ENCODE peak calls at places on chromosomes 11 and 22, in four cellular contexts. K is stomach, P is HepG2, Z is A549. F is an unnamed sample.

GRCh38 chr11:101915811-101916291 is 471 bp downstream of the ANGPTL5 start:
- DNase-seq in P (no peak), K (no peak), Z (peak), F (no peak)

GRCh38 chr22:36419177-36419911 is 31.6 kb upstream of the MYH9 start:
- DNase-seq in P (peak), Z (no peak), K (no peak), F (peak)

GRCh38 chr11:62604460-62605130 is 2.9 kb upstream of the MTA2 start:
- DNase-seq in K (no peak), Z (no peak), P (peak), F (no peak)

GRCh38 chr11:58057481-58057880 is 26.7 kb downstream of the OR6Q1 start:
- DNase-seq in K (no peak), P (no peak), Z (no peak), F (no peak)

GRCh38 chr11:400241-400729 is 6.3 kb downstream of the PKP3 start:
- DNase-seq in P (no peak), K (no peak), Z (no peak), F (no peak)

GRCh38 chr11:60929774-60930173 is 5.5 kb downstream of the TMEM132A start:
- DNase-seq in P (no peak), Z (no peak), K (no peak), F (no peak)

GRCh38 chr11:120068114-120068573 is 69.8 kb downstream of the TRIM29 start:
- DNase-seq in Z (no peak), K (no peak), P (no peak), F (no peak)

GRCh38 chr22:32868928-32869327 is 67.4 kb downstream of the TIMP3 start:
- DNase-seq in K (no peak), P (no peak), Z (no peak), F (no peak)

DNA sequence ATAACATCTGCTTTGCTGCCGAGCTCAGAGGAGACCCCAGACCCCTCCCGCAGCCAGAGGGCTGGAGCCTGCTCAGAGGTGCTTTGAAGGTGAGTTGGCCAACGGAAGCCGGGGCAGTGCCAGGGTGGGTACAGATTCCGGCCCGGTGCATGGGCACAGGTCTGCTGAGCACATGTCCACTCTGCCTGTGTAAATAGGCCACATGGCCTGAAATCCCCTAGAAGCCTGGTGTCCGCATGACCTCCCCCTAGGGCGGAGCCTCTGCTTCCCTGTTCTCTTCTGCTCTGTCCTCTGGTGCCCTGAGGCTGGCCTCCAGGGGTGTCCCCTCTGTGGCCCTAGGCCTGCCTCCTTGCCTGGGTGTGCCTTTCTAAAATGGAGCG is 19.6 kb upstream of the TXNRD2 start:
- DNase-seq in K (no peak), Z (no peak), P (no peak), F (no peak)
- TF ChIP-seq POLR2A in K (no peak), Z (no peak), P (peak), F (no peak)

GRCh38 chr11:28139848-28140415 is 31.7 kb downstream of the METTL15 start:
- DNase-seq in Z (no peak), K (no peak), P (no peak), F (no peak)

GRCh38 chr11:28146123-28146751 is 38.0 kb downstream of the METTL15 start:
- DNase-seq in Z (peak), K (no peak), P (peak), F (no peak)

GRCh38 chr11:28142724-28143123 is 34.5 kb downstream of the METTL15 start:
- DNase-seq in K (no peak), P (no peak), Z (no peak), F (no peak)

GRCh38 chr11:28140689-28141455 is 32.7 kb downstream of the METTL15 start:
- DNase-seq in K (no peak), Z (no peak), P (no peak), F (no peak)

GRCh38 chr11:28144808-28145207 is 36.6 kb downstream of the METTL15 start:
- DNase-seq in P (no peak), K (no peak), Z (no peak), F (no peak)
- TF ChIP-seq EP300 in P (no peak), K (no peak), Z (no peak), F (no peak)

DNA sequence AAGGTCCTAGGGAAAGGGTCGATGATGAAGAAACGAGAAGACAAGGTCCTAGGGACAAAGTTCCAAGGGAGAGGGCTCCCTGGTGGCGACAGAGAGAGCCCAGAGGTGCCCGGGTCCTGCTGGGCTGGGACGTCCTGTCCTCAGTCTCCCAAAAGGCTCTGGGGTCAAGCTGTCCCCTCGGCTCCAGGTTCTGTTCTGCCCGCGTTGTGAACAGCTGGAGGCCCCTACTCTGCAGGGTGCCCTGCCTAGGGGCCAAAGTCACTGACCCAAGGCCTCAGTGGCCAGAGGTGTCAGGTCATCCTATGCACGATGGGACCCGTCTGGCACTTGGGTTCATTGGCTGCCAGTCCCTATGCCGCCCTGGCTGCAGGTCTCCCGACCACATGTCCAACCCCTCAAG is 49.9 kb upstream of the SLC22A12 start:
- DNase-seq in K (no peak), P (no peak), Z (no peak), F (no peak)
- H3K27ac ChIP-seq in K (no peak), P (no peak), Z (no peak), F (no peak)

GRCh38 chr11:35553021-35553420 is 27.6 kb upstream of the PAMR1 start:
- DNase-seq in K (no peak), P (no peak), Z (no peak), F (no peak)
- TF ChIP-seq POLR2A in K (no peak), P (no peak), Z (no peak), F (no peak)

DNA sequence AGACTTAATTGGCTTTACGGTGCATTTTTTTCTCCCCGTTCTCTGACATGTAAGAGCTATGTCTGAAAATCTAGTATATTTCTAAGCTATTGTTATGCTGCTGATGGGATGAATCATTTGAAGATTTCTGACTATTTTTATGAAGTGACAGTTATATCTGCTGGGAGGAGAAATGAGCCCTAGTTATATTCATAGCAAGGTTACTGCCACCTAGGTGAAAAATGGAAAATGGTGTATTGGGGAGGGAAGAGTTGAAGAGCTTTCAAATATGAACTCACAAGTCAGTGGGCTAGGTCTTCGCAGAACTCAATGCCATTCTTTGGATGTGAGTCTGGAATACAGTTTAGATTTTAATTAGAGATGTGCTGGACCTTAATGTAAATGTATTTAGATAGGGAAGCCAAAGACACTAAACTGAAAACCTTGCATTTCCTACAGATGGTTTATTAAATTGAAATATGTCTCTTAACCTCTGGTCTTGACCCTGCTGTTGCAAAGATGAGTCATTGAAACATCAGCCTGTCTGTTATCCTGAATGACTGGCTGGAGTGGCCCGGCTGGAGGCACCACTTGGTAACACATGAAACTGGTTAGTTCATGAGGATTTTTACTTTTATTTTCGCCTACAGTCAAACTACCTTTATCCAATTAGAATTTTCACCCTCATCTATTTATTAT is 293.7 kb downstream of the DDX10 start:
- DNase-seq in K (no peak), Z (no peak), P (no peak), F (no peak)
- TF ChIP-seq EP300 in K (no peak), Z (no peak), P (no peak), F (no peak)

GRCh38 chr22:50581950-50582561 is 593 bp downstream of the CHKB start:
- DNase-seq in Z (no peak), P (no peak), K (no peak), F (no peak)

GRCh38 chr22:50579752-50580151 is 1.5 kb upstream of the CPT1B start:
- DNase-seq in K (no peak), P (no peak), Z (no peak), F (no peak)

GRCh38 chr22:50583294-50583865 is 731 bp upstream of the CHKB start:
- DNase-seq in K (no peak), P (peak), Z (no peak), F (no peak)

GRCh38 chr22:50582562-50583293 is at the start of gene CHKB:
- DNase-seq in K (peak), P (peak), Z (peak), F (peak)

DNA sequence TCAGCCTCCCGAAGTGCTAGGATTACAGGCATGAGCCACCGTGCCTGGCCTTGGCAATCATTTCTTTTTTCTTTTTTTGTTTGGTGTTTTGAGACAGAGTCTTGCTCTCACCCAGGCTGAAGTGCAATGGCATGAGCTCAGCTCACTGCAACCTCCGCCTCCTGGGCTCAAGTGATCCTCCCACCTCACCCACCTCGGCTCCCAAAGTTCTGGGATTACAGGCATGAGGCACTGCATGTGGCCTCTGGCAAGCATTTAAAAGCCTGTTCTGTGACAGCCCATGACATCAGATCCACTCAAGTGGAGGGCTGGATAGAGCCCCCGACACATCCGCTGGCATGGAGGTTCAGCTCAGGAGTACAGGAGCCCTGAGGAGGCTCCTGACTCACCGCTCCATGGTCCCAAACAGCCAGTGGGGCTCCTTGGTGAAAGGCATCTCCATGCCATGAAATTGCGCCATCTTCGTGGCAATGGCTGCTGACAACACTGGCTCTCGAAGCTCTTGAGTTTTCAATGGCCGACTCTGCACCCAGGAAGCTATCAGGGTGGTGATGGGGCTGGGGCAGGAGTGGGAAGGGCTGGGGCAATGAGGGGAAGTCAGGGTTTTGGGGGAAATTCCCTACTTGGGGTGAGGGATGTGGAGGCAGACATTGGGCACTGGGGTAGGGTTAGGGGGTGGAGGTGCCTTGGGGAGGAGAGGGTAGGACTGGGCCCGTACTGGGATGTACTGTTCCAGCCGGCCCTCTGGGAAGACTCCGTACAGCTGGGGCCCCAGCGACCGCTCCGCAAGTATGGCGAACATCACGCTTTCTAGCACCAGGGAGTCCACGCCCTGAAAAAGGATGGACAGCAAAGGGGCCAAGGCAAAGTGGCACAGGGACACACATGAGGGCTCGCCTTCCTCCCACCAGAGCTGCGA is 1.4 kb downstream of the CHKB start:
- DNase-seq in Z (no peak), K (no peak), P (no peak), F (peak)
- H3K27ac ChIP-seq in Z (peak), K (peak), P (peak), F (no peak)

DNA sequence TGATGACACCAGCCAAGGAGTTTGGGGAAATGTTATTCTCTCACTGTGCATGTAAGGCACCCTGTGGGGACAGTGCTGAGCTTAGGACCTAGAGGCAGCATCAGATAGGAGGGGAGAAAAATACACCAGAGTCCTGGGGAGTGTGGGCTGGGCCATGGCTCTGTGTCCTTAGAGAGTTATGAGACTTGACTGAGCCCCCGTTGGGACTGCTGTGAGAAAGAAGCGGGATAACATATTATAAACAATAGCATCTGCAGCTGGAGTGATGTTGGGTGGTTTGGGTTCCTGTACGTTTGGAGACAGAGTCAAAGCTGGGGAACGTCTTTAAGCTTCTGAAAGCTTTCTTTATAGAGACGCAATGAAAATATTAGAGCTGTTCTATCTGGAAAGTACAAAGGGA is 90.9 kb upstream of the CRTAM start:
- DNase-seq in P (no peak), Z (no peak), K (no peak), F (no peak)
- TF ChIP-seq POLR2A in P (no peak), Z (no peak), K (no peak), F (no peak)

GRCh38 chr22:24134090-24134846 is 47.0 kb upstream of the SUSD2 start:
- DNase-seq in P (no peak), Z (no peak), K (peak), F (peak)
- TF ChIP-seq EP300 in P (no peak), Z (no peak), K (no peak), F (no peak)

GRCh38 chr11:48168815-48169214 is 47.8 kb upstream of the OR4B1 start:
- DNase-seq in K (no peak), Z (no peak), P (no peak), F (no peak)

GRCh38 chr11:48170840-48171233 is 45.8 kb upstream of the OR4B1 start:
- DNase-seq in K (no peak), P (no peak), Z (no peak), F (no peak)

GRCh38 chr11:48169259-48169658 is 47.4 kb upstream of the OR4B1 start:
- DNase-seq in K (no peak), P (no peak), Z (no peak), F (no peak)

GRCh38 chr11:48169706-48170105 is 46.9 kb upstream of the OR4B1 start:
- DNase-seq in K (no peak), P (no peak), Z (no peak), F (no peak)

DNA sequence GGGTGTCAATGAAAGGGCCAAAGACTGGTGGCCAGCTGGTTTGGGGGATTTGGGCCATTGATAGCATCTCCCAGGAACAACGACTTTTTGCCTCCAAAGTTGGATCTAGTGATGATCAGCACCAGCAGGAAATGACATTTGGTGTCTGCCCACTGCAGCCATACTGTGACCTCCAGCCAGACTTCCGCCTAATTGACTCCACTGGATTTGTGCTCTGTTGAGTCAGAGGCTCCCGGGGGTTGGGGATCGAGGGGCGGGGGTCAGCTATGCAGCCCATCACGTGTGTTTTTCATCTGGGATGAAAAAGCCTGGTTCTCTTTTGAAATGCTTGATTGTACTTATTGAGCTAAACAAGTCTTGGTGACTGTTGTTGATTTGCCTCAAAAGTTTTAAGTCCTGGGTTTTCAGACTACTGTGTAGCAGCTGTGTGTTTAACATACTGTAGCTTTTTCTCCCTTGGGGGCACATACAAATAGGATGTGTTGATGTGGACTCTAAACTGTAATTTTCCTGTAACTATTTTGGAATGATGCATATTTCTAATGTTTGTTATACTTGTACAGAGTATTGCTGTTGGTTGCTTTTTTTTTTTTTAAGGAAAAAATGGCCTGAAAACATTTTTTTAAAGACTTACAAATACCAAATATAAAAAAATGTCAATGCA is 46.3 kb upstream of the OR4B1 start:
- DNase-seq in P (no peak), Z (no peak), K (no peak), F (no peak)
- H3K27ac ChIP-seq in P (no peak), Z (no peak), K (no peak), F (no peak)

F was measured in ovary.